ENCODE peak calls at places on chromosomes 1 and 21, in eight cellular contexts. M, W, P, J, R, L, V and Z are unnamed samples. For H3K9me3, the result is how much of the 10 kb centered on the place peaks cover.

GRCh38 chr1:25033828-25034451 is 103.9 kb upstream of the RUNX3 start:
- DNase-seq in P (no peak), W (no peak), M (no peak), R (no peak), V (no peak), L (peak), J (no peak), Z (no peak)

GRCh38 chr1:101618900-101619299 is 377.8 kb downstream of the OLFM3 start:
- DNase-seq in V (no peak), R (no peak), J (no peak), P (no peak), W (no peak), L (no peak), M (no peak), Z (no peak)

GRCh38 chr1:230387296-230387695 is 38.8 kb downstream of the PGBD5 start:
- DNase-seq in V (no peak), J (no peak), L (no peak), W (no peak), P (no peak), R (no peak), M (no peak), Z (no peak)

GRCh38 chr1:242800521-242800920 is 276.0 kb upstream of the PLD5 start:
- DNase-seq in M (no peak), V (no peak), R (no peak), W (no peak), J (no peak), P (no peak), L (no peak), Z (no peak)

GRCh38 chr1:156920233-156921052 is at the start of gene LRRC71:
- DNase-seq in L (peak), V (peak), P (peak), W (peak), J (no peak), M (peak), R (peak), Z (no peak)

GRCh38 chr1:221576268-221576667 is 165.6 kb downstream of the DUSP10 start:
- DNase-seq in R (peak), P (peak), V (peak), L (no peak), W (no peak), M (no peak), J (no peak), Z (no peak)

GRCh38 chr21:17784604-17785402 is 34.4 kb downstream of the C21orf91 start:
- DNase-seq in W (no peak), V (no peak), P (peak), R (no peak), M (no peak), L (no peak), J (no peak), Z (no peak)

GRCh38 chr1:112397051-112397471 is 1.0 kb downstream of the CTTNBP2NL start:
- DNase-seq in V (no peak), W (no peak), R (peak), L (no peak), P (no peak), M (no peak), J (no peak), Z (no peak)

GRCh38 chr1:52955129-52955970 is 28.3 kb downstream of the SCP2 start:
- DNase-seq in L (no peak), M (no peak), P (peak), R (peak), V (peak), J (no peak), W (no peak), Z (peak)
- H3K9me3 ChIP-seq in L (under half), M (under half), P (under half), R (under half), V (under half), J (under half), W (under half), Z (under half)

GRCh38 chr1:152313319-152313801 is 11.7 kb downstream of the FLG start:
- DNase-seq in P (no peak), W (no peak), R (no peak), M (peak), J (no peak), V (no peak), L (peak), Z (no peak)
- H3K9me3 ChIP-seq in P (under half), W (under half), R (under half), M (under half), J (under half), V (under half), L (under half), Z (under half)

DNA sequence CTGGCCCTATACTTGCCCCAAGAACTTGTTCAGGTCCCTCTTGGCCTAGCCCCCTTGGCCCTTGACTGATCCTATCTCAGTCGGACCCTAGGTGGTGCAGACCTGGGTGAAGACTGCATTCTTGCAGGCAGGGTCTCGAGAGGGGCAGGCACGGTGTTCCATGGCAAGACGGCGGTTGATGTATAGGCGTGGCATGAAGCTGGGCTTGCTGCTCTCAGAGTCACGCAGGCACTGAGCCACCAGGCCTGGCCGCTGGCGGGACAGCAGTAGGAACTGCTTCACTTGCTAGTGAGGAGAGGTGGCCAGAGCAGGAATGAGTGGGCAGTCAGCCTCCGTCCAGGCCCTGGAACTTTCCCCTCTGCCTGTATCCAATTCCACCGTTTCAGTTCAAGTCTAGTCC is 3.8 kb downstream of the HECTD3 start:
- DNase-seq in J (no peak), R (no peak), W (no peak), P (no peak), M (no peak), V (no peak), L (no peak), Z (no peak)
- H3K9me3 ChIP-seq in J (under half), R (under half), W (under half), P (under half), M (under half), V (under half), L (under half), Z (under half)

DNA sequence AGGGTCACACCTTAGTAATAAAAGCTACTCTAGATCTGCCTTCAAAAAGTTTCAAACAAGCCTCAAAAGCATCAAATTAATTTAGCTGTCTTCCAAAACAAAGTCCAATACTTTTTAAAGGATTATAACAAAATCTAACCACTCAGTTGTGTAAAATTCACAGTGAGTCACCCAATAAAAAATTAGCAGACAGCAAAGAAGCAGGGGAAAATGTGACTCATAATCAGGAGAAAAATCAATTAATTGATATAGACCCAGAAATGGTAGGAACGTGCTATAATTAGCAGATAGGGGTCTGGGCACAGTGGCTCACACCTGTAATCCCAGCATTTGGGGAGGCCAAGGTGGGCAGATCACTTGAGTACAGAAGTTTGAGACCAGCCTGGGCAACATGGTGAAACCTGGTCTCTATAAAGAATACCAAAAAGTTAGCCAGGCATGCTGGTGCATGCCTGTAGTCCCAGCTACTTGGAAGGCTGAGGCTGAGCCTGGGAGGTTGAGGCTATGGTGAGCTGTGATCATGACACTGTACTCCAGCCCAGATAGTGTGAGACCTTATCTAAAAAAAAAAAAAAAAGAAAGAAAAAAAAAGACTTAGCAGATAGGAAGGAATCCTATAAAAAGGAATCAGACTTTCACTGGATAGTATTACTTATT is 8.1 kb upstream of the MYOG start:
- DNase-seq in V (no peak), L (no peak), P (peak), W (no peak), M (no peak), J (no peak), R (peak), Z (no peak)
- H3K9me3 ChIP-seq in V (under half), L (under half), P (under half), W (under half), M (under half), J (under half), R (under half), Z (under half)

DNA sequence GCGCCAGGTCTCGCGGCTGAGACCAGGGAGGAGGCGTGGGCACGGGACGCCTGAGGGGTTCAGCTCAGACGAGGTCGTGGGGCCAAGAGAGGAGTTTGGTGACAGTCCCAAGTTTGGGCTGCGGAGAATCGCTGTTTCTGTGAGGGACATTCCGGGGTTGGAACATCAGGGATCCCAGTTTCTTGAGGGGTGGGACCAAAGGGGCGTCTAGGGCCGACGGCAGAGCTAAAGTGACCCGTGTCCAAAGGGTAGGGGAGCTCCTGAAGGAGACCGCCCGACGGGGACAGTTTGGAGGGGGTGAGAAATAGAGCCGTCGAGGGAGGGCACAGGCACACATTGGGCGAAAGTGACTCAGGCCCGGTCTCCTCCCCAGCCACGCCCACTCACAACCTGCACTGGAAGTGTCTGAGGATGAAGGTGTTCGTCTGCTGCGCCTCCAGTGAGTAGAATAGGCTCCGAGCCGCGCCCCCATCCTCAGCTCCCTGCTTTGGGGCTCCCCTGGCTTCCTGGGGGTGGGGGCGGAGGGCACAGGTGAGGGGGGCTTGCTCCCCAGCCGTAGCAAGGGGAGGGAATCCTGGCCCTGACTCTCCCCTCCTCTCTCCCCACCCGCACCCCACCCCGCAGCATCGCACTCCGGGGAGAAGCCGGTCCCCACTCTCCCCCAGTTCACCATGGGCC is 7.0 kb downstream of the EFNA3 start:
- DNase-seq in W (no peak), P (peak), M (peak), V (no peak), R (peak), J (no peak), L (peak), Z (no peak)
- H3K9me3 ChIP-seq in W (under half), P (under half), M (under half), V (under half), R (under half), J (under half), L (under half), Z (under half)

DNA sequence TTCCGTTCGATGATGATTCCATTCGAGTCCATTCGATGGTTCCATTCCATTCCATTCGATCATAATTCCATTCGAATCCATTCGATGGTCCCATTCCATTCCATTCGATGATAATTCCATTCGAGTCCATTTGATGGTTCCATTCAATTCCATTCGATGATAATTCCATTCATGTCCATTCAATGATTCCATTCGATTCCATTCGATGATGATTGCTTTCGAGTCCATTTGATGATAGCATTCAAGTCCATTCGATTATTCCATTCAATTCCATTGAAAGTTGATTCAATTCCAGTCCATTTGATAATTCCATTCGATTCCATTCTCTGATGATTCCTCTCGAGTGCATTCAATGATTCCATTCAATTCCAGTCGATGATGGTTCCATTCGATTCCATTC is 3895.3 kb downstream of the SRGAP2C start:
- DNase-seq in M (no peak), L (no peak), W (no peak), J (no peak), V (no peak), P (no peak), R (no peak), Z (no peak)
- H3K9me3 ChIP-seq in M (under half), L (under half), W (half or more), J (under half), V (under half), P (under half), R (under half), Z (under half)

GRCh38 chr1:212186427-212187207 is 98.6 kb upstream of the PPP2R5A start:
- DNase-seq in M (no peak), L (peak), W (no peak), J (no peak), P (no peak), V (no peak), R (no peak), Z (no peak)

GRCh38 chr1:212190169-212190568 is 95.0 kb upstream of the PPP2R5A start:
- DNase-seq in R (no peak), J (no peak), M (no peak), W (no peak), P (no peak), L (no peak), V (no peak), Z (no peak)

GRCh38 chr1:212192261-212192998 is 92.8 kb upstream of the PPP2R5A start:
- DNase-seq in M (no peak), J (no peak), V (no peak), R (no peak), W (no peak), L (no peak), P (no peak), Z (no peak)

GRCh38 chr1:212189352-212189738 is 95.9 kb upstream of the PPP2R5A start:
- DNase-seq in W (no peak), V (no peak), P (no peak), R (no peak), J (no peak), L (no peak), M (no peak), Z (no peak)

DNA sequence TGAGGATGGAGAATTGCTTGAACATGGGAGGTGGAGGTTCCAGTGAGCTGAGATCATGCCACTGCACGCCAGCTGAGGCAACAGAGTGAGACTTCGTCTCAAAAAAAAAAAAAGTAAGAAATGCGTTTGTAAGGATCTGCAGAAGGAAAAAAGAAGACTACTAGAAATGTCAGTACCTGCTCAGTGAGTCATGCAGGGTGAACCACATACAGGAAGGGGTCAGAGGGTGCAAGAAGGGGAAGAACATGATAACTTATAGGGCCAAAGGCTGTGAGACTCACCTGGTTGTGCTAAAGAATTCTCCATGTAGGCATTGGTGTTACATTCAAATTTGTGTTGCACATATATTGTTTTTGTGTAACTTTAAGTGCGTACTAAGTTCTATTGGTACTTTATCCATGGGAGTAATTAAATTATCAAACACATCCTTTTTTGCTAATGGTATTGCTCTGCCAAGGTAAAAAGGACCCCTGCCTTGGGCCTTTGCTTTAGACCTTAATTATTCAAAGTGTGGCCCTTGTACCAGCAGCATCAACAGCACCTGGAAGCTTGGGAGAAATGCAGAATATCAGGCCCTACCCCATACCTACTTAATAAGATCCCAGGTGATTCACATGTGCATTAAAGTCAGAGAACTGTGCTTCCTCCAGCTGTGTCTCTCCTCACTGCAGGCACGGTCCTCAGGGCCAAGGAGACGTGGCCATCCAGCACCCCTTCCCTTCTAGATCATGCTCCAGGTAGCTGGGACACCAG is 96.4 kb upstream of the PPP2R5A start:
- DNase-seq in R (no peak), J (no peak), W (no peak), M (no peak), V (no peak), L (no peak), P (no peak), Z (no peak)
- H3K9me3 ChIP-seq in R (under half), J (under half), W (under half), M (under half), V (under half), L (under half), P (under half), Z (under half)

DNA sequence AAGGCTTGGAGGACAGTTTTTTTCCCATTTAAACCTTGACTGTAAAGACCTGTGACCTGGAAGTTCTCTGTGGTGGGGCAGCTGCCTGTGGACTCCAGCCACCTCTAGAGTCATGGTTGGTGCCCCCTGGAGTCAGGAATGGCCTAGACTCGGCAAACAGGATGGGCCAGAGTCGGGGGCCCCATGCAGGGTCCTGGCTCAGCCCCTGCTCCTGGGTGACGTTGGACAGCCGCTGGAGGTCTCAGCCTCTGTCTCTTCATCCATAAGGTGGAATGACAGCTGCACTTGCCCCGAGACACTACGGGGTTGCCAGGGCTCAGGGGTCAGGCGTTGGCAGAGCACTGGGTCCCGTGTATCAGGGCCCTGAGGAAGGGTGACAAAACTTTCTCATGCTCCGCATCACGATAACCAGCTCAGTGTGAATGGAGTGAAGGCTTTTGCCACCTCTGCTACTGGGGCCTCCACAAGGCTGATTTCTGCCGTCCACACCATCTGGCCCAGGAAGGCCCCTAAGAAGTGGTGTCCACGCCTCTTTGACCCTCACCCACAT is 58.5 kb upstream of the TTC34 start:
- DNase-seq in R (no peak), L (no peak), M (no peak), V (no peak), J (no peak), P (no peak), W (no peak), Z (no peak)
- H3K9me3 ChIP-seq in R (under half), L (under half), M (under half), V (half or more), J (under half), P (under half), W (under half), Z (under half)